ENCODE peak calls at places on chromosome 1, in seven cellular contexts. W is IMR-90, N is neuronal stem cell, I is mesendoderm, F is H9, Q is trophoblast cell, O is H1. R is an unnamed sample.

GRCh38 chr1:177945943-177946650 is 23.8 kb downstream of the SEC16B start:
- DNase-seq in O (peak; percentile 46), Q (peak; percentile 85), N (peak; percentile 67), F (peak; percentile 84), W (peak; percentile 65), I (peak; percentile 79), R (peak; percentile 65)

GRCh38 chr1:62530516-62531154 is 66.7 kb upstream of the ANGPTL3 start:
- DNase-seq in O (peak; percentile 60), Q (peak; percentile 62), F (peak; percentile 84), W (peak; percentile 40), N (peak; percentile 15), I (peak; percentile 76), R (peak; percentile 40)

GRCh38 chr1:244219149-244219548 is 168.1 kb downstream of the ZBTB18 start:
- DNase-seq in N (no peak), W (no peak), F (no peak), O (no peak), Q (no peak), I (no peak), R (no peak)

GRCh38 chr1:206025283-206025820 is 1.7 kb upstream of the CTSE start:
- DNase-seq in O (no peak), I (no peak), N (no peak), Q (no peak), W (no peak), F (no peak), R (no peak)

GRCh38 chr1:238789916-238790667 is 596.3 kb upstream of the CHRM3 start:
- DNase-seq in F (peak; percentile 58), I (peak; percentile 64), Q (no peak), N (no peak), W (no peak), O (peak; percentile 13), R (no peak)

GRCh38 chr1:3618904-3619671 is 5.7 kb upstream of the TPRG1L start:
- DNase-seq in O (no peak), N (peak; percentile 87), I (peak; percentile 86), Q (peak; percentile 73), W (peak; percentile 80), F (peak; percentile 79), R (peak; percentile 81)

GRCh38 chr1:210231846-210232523 is 611 bp upstream of the SERTAD4 start:
- DNase-seq in N (no peak), F (no peak), O (no peak), Q (peak; percentile 60), W (no peak), I (peak; percentile 31), R (peak; percentile 52)

GRCh38 chr1:204834329-204834728 is 36.3 kb upstream of the NFASC start:
- DNase-seq in O (no peak), I (no peak), F (peak; percentile 58), N (no peak), Q (no peak), W (no peak), R (no peak)

GRCh38 chr1:29832936-29833335 is 596.6 kb downstream of the PTPRU start:
- DNase-seq in I (no peak), F (peak; percentile 5), W (no peak), O (no peak), N (no peak), Q (no peak), R (no peak)

GRCh38 chr1:238318294-238318908 is 427.7 kb upstream of the ZP4 start:
- DNase-seq in O (no peak), Q (no peak), W (no peak), I (no peak), F (no peak), N (no peak), R (no peak)

GRCh38 chr1:43671626-43672330 is 21.8 kb downstream of the KDM4A start:
- DNase-seq in O (no peak), N (no peak), Q (peak; percentile 37), F (no peak), I (no peak), W (peak; percentile 82), R (peak; percentile 61)

GRCh38 chr1:115239148-115239820 is 98.8 kb downstream of the NGF start:
- DNase-seq in I (no peak), F (no peak), O (no peak), Q (peak; percentile 69), W (peak; percentile 76), N (no peak), R (no peak)

GRCh38 chr1:205172729-205173366 is 38.7 kb downstream of the DSTYK start:
- DNase-seq in Q (no peak), W (peak; percentile 99), N (no peak), F (no peak), O (no peak), I (no peak), R (peak; percentile 94)

GRCh38 chr1:91402023-91402422 is 2.6 kb downstream of the HFM1 start:
- DNase-seq in N (no peak), Q (peak; percentile 49), I (no peak), O (no peak), F (no peak), W (peak; percentile 20), R (peak; percentile 24)

GRCh38 chr1:89598450-89599331 is 34.2 kb upstream of the LRRC8C start:
- DNase-seq in W (peak; percentile 39), F (no peak), Q (peak; percentile 77), I (peak; percentile 63), N (peak; percentile 9), O (no peak), R (peak; percentile 51)

GRCh38 chr1:110524311-110525249 is 5.6 kb upstream of the KCNA10 start:
- DNase-seq in N (peak; percentile 61), F (peak; percentile 84), O (peak; percentile 53), Q (peak; percentile 46), W (peak; percentile 30), I (peak; percentile 80), R (peak; percentile 28)

GRCh38 chr1:243539636-243540035 is 283.8 kb downstream of the SDCCAG8 start:
- DNase-seq in O (no peak), Q (no peak), W (peak; percentile 33), F (no peak), N (no peak), I (no peak), R (no peak)

GRCh38 chr1:180863158-180863775 is 49.4 kb upstream of the KIAA1614 start:
- DNase-seq in Q (peak; percentile 96), O (no peak), I (peak; percentile 37), F (no peak), N (peak; percentile 56), W (peak; percentile 68), R (peak; percentile 67)

GRCh38 chr1:27428316-27429028 is 36.0 kb downstream of the GPR3 start:
- DNase-seq in O (no peak), I (peak; percentile 79), N (no peak), Q (peak; percentile 65), W (no peak), F (no peak), R (peak; percentile 22)

GRCh38 chr1:37549341-37549740 is 4.8 kb downstream of the SNIP1 start:
- DNase-seq in O (no peak), I (no peak), W (peak; percentile 44), N (no peak), Q (no peak), F (no peak), R (no peak)

GRCh38 chr1:85363526-85363925 is 87.1 kb upstream of the BCL10 start:
- DNase-seq in O (no peak), F (no peak), I (no peak), N (no peak), Q (no peak), W (no peak), R (no peak)

GRCh38 chr1:30407862-30408580 is 315.4 kb downstream of the MATN1 start:
- DNase-seq in W (no peak), Q (no peak), O (no peak), N (no peak), I (peak; percentile 74), F (peak; percentile 5), R (no peak)

GRCh38 chr1:203308205-203309114 is 3.1 kb downstream of the BTG2 start:
- DNase-seq in Q (peak; percentile 10), F (no peak), W (no peak), O (no peak), I (peak; percentile 30), N (no peak), R (no peak)
- H2BK120ac ChIP-seq in Q (no peak overlapping the region), F (no peak overlapping the region), W (no peak overlapping the region), O (no peak overlapping the region), I (no peak overlapping the region), N (no peak overlapping the region), R (no peak overlapping the region)

GRCh38 chr1:45521413-45522323 is at the start of gene PRDX1:
- DNase-seq in Q (peak; percentile 97), F (peak; percentile 97), O (peak; percentile 91), N (peak; percentile 96), W (peak; percentile 94), I (peak; percentile 98), R (peak; percentile 98)

GRCh38 chr1:45516465-45516864 is 5.2 kb downstream of the PRDX1 start:
- DNase-seq in W (no peak), O (no peak), Q (peak; percentile 93), F (no peak), N (no peak), I (no peak), R (no peak)

GRCh38 chr1:45522324-45523104 is 830 bp upstream of the PRDX1 start:
- DNase-seq in N (no peak), O (no peak), Q (peak; percentile 82), I (peak; percentile 46), W (peak; percentile 64), F (peak; percentile 36), R (no peak)

DNA sequence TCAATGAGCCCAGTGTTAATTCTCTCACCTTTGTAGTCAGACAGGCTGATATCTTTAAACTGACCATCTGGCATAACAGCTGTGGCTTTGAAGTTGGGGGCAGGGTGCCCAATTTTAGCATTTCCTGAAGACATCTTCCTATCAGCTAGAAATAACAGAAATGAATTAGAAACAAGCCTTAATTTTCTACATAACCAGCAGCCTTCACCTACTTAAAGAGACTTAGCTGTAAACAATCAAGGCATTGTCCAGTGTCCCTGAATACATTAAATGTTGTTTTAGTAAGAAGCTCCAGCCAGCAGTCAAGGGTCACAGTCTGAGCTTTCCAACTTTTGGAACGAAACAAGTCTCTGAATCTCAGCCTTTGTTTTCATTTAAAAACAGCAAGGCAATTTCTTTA is 2.8 kb downstream of the PRDX1 start:
- DNase-seq in O (no peak), Q (no peak), F (no peak), I (no peak), W (no peak), N (no peak), R (no peak)
- H2BK120ac ChIP-seq in O (no peak overlapping the region), Q (no peak overlapping the region), F (no peak overlapping the region), I (no peak overlapping the region), W (no peak overlapping the region), N (no peak overlapping the region), R (no peak overlapping the region)

GRCh38 chr1:186446138-186446537 is 14.8 kb downstream of the PDC start:
- DNase-seq in N (no peak), F (no peak), I (no peak), Q (peak; percentile 87), O (no peak), W (no peak), R (no peak)
- H2BK120ac ChIP-seq in N (no peak overlapping the region), F (no peak overlapping the region), I (no peak overlapping the region), Q (no peak overlapping the region), O (no peak overlapping the region), W (no peak overlapping the region), R (no peak overlapping the region)

DNA sequence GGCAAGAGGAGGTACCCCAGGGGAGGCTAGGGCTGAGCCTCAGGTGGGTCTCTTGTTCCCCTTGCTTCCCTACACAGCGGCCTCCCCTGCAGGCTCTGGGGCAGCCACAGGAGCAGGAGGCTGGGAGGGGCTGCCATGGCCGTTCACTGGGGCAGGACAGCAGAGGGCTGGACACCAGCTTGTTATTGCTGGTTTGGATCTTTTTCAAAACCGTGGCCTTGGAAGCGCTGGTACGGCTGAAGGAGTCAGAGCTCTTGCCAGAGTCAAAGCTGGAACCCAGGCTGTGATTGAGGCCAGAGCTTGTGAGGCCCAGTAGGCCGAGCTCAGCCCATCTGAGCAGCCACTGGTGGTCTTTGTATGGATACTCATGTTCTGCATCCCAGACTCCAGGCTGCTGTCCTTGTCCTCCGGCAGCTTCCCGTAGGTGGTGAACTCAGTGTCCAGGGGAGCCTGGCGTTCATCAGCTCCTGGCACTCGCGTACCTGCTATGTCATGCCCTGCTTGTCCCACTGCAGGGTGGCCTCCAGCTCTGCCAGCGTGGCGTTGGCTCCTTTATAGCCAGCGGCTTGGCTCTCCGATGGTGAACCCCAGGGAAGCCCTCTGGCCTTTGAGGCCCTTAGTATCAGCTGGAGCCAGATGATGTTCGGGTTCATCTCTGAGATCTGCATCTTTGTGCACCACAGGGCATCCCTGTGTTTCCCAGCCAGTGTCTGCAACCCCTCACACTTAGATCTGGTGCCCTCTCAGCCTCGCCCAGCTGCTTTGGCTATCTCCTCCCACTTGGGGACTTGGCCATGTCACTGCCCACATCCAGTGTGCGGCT is 40.3 kb upstream of the THEM4 start:
- DNase-seq in O (no peak), I (no peak), W (no peak), N (no peak), Q (no peak), F (no peak), R (no peak)
- H2BK120ac ChIP-seq in O (no peak overlapping the region), I (no peak overlapping the region), W (no peak overlapping the region), N (peak overlapping the region; percentile 30), Q (no peak overlapping the region), F (no peak overlapping the region), R (no peak overlapping the region)

R was measured in mesenchymal stem cell.